ENCODE peak calls at places on chromosomes 6 and 20, in four cellular contexts. F, K, G and C are unnamed samples.

GRCh38 chr6:46288863-46289262 is 118.1 kb upstream of the ENPP5 start:
- DNase-seq in F (no peak), K (no peak), G (no peak), C (no peak)

GRCh38 chr20:61925555-61926252 is 140.0 kb downstream of the TAF4 start:
- DNase-seq in F (no peak), K (no peak), G (no peak), C (no peak)

GRCh38 chr6:16243055-16243454 is 4.7 kb downstream of the GMPR start:
- DNase-seq in F (no peak), K (peak; percentile 14), G (peak; percentile 66), C (no peak)

GRCh38 chr6:14620522-14620921 is 502.9 kb downstream of the CD83 start:
- DNase-seq in F (no peak), K (no peak), G (no peak), C (no peak)

GRCh38 chr6:69494595-69494994 is 302.2 kb downstream of the LMBRD1 start:
- DNase-seq in F (no peak), K (no peak), G (no peak), C (no peak)

GRCh38 chr6:143233563-143234285 is 173.0 kb downstream of the AIG1 start:
- DNase-seq in F (no peak), K (no peak), G (no peak), C (no peak)

GRCh38 chr6:132259070-132259469 is 142.2 kb downstream of the MOXD1 start:
- DNase-seq in F (peak; percentile 21), K (no peak), G (no peak), C (no peak)

GRCh38 chr6:162467679-162468078 is 259.9 kb downstream of the PRKN start:
- DNase-seq in F (no peak), K (no peak), G (no peak), C (no peak)

GRCh38 chr6:32529697-32530429 is at the start of gene HLA-DRB5:
- DNase-seq in F (no peak), K (no peak), G (no peak), C (no peak)

GRCh38 chr6:75893058-75893775 is 144.2 kb downstream of the MYO6 start:
- DNase-seq in F (peak; percentile 24), K (no peak), G (peak; percentile 70), C (no peak)

GRCh38 chr6:167580512-167580911 is 246.2 kb upstream of the AFDN start:
- DNase-seq in F (no peak), K (no peak), G (no peak), C (no peak)

GRCh38 chr6:3664641-3665041 is 86.9 kb downstream of the PXDC1 start:
- DNase-seq in F (no peak), K (no peak), G (no peak), C (no peak)

GRCh38 chr6:44078795-44079671 is 48.2 kb downstream of the MRPL14 start:
- DNase-seq in F (peak; percentile 80), K (no peak), G (no peak), C (no peak)

GRCh38 chr6:41405941-41406340 is 70.5 kb downstream of the NCR2 start:
- DNase-seq in F (no peak), K (no peak), G (no peak), C (no peak)

GRCh38 chr20:8144282-8145245 is 12.5 kb downstream of the PLCB1 start:
- DNase-seq in F (no peak), K (no peak), G (no peak), C (no peak)

GRCh38 chr6:3061501-3061941 is 6.8 kb upstream of the RIPK1 start:
- DNase-seq in F (peak; percentile 43), K (no peak), G (peak; percentile 31), C (no peak)

GRCh38 chr20:58504566-58504965 is 10.6 kb downstream of the APCDD1L start:
- DNase-seq in F (no peak), K (no peak), G (no peak), C (no peak)